ENCODE peak calls at places on chromosomes 4 and X, in four cellular contexts. Y, E, G and J are unnamed samples.

GRCh38 chr4:177737387-177737965 is 295.2 kb upstream of the AGA start:
- DNase-seq in Y (no peak), E (no peak), G (no peak), J (no peak)

GRCh38 chr4:6942238-6942800 is 32.7 kb downstream of the TBC1D14 start:
- DNase-seq in Y (no peak), E (peak), G (no peak), J (peak)

GRCh38 chr4:109041463-109041862 is 261.0 kb downstream of the COL25A1 start:
- DNase-seq in Y (no peak), E (no peak), G (no peak), J (no peak)

GRCh38 chr4:61425315-61425714 is 225.2 kb downstream of the ADGRL3 start:
- DNase-seq in Y (no peak), E (no peak), G (no peak), J (no peak)

GRCh38 chrX:71067727-71068051 is 445 bp downstream of the SNX12 start:
- DNase-seq in Y (no peak), E (no peak), G (no peak), J (no peak)

GRCh38 chr4:55125087-55125721 is at the start of gene KDR:
- DNase-seq in Y (peak), E (no peak), G (peak), J (peak)

GRCh38 chrX:135985123-135985973 is at the start of gene SLC9A6:
- DNase-seq in Y (peak), E (peak), G (peak), J (peak)

GRCh38 chrX:38879631-38880220 is 78.5 kb downstream of the MID1IP1 start:
- DNase-seq in Y (no peak), E (peak), G (no peak), J (no peak)

GRCh38 chrX:134377537-134377936 is 82.4 kb upstream of the HPRT1 start:
- DNase-seq in Y (no peak), E (peak), G (peak), J (peak)

GRCh38 chrX:110755061-110755460 is 40.6 kb downstream of the CHRDL1 start:
- DNase-seq in Y (no peak), E (no peak), G (no peak), J (no peak)

GRCh38 chr4:7410470-7410869 is 24.3 kb downstream of the PSAPL1 start:
- DNase-seq in Y (no peak), E (no peak), G (no peak), J (no peak)

GRCh38 chrX:107493141-107493540 is 43.7 kb downstream of the FRMPD3 start:
- DNase-seq in Y (no peak), E (no peak), G (no peak), J (no peak)

GRCh38 chr4:17310269-17310652 is 201.6 kb downstream of the QDPR start:
- DNase-seq in Y (no peak), E (peak), G (no peak), J (no peak)

GRCh38 chr4:103150677-103151076 is 47.5 kb downstream of the CENPE start:
- DNase-seq in Y (no peak), E (no peak), G (no peak), J (no peak)

GRCh38 chrX:147565239-147565638 is 346.5 kb upstream of the FMR1 start:
- DNase-seq in Y (no peak), E (no peak), G (no peak), J (no peak)

GRCh38 chr4:1571986-1572385 is 112.1 kb downstream of the FAM53A start:
- DNase-seq in Y (peak), E (no peak), G (peak), J (no peak)

GRCh38 chr4:24910504-24910903 is 2.3 kb downstream of the CCDC149 start:
- DNase-seq in Y (no peak), E (no peak), G (no peak), J (no peak)

GRCh38 chr4:150337709-150338108 is 244.2 kb upstream of the MAB21L2 start:
- DNase-seq in Y (peak), E (no peak), G (no peak), J (no peak)

GRCh38 chr4:40992472-40993298 is 221.7 kb downstream of the APBB2 start:
- DNase-seq in Y (no peak), E (peak), G (no peak), J (no peak)

GRCh38 chr4:43103048-43103447 is 210.5 kb downstream of the GRXCR1 start:
- DNase-seq in Y (no peak), E (no peak), G (no peak), J (no peak)

GRCh38 chr4:86249074-86249473 is 110.8 kb downstream of the MAPK10 start:
- DNase-seq in Y (no peak), E (no peak), G (no peak), J (no peak)

GRCh38 chrX:134520860-134521390 is 61.0 kb downstream of the HPRT1 start:
- DNase-seq in Y (peak), E (peak), G (peak), J (peak)

GRCh38 chr4:157739237-157739636 is 433.6 kb downstream of the GASK1B start:
- DNase-seq in Y (no peak), E (no peak), G (no peak), J (no peak)

GRCh38 chrX:14673236-14673635 is 143.9 kb downstream of the GLRA2 start:
- DNase-seq in Y (no peak), E (no peak), G (no peak), J (no peak)

GRCh38 chrX:85992811-85993229 is 54.5 kb downstream of the CHM start:
- DNase-seq in Y (no peak), E (no peak), G (no peak), J (peak)

GRCh38 chr4:153438916-153439756 is 27.0 kb upstream of the TMEM131L start:
- DNase-seq in Y (no peak), E (peak), G (no peak), J (no peak)

GRCh38 chrX:19064175-19064574 is 58.1 kb downstream of the ADGRG2 start:
- DNase-seq in Y (no peak), E (no peak), G (no peak), J (no peak)

GRCh38 chr4:5365071-5366008 is 314.1 kb downstream of the STK32B start:
- DNase-seq in Y (peak), E (no peak), G (no peak), J (peak)

GRCh38 chr4:74934822-74935326 is 2.0 kb downstream of the PARM1 start:
- DNase-seq in Y (peak), E (no peak), G (peak), J (no peak)

GRCh38 chr4:153014460-153014859 is 78.3 kb downstream of the FHDC1 start:
- DNase-seq in Y (no peak), E (no peak), G (no peak), J (no peak)

DNA sequence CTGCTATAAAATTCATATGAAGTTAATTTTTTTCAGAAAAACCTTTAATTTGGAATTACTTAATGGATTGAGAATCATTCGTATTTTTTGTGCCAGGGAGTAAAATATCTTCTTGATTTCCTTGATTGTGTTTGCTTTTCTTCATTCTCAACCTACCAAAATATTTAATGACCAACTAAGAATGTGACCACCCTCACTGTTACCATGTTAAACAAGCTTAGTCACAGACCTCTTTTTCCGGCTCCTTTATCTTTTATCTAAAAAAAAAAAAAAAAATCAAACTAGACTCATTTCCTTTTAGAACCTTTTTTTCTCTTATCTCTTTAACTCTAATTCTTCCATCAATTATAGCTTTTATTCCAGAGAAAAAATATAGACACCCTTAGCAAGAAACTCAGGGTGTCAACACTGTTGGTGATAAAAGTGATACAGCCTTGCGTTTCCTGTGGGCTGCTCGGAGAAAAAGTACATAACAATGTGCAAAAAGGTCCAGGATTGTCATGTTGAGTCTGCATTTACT is 20.6 kb upstream of the HPGDS start:
- DNase-seq in Y (no peak), E (no peak), G (no peak), J (no peak)
- TF ChIP-seq EZH2phosphoT487 in Y (no peak), E (no peak), G (no peak), J (no peak)

GRCh38 chr4:30789219-30789671 is 69.1 kb downstream of the PCDH7 start:
- DNase-seq in Y (peak), E (no peak), G (no peak), J (peak)

GRCh38 chr4:30790123-30790522 is 70.0 kb downstream of the PCDH7 start:
- DNase-seq in Y (no peak), E (no peak), G (no peak), J (no peak)

GRCh38 chr4:30790998-30791397 is 70.8 kb downstream of the PCDH7 start:
- DNase-seq in Y (no peak), E (no peak), G (no peak), J (no peak)

GRCh38 chr4:30792616-30793015 is 72.4 kb downstream of the PCDH7 start:
- DNase-seq in Y (no peak), E (no peak), G (peak), J (no peak)
- H3K4me2 ChIP-seq in Y (no peak), E (no peak), G (peak), J (no peak)

DNA sequence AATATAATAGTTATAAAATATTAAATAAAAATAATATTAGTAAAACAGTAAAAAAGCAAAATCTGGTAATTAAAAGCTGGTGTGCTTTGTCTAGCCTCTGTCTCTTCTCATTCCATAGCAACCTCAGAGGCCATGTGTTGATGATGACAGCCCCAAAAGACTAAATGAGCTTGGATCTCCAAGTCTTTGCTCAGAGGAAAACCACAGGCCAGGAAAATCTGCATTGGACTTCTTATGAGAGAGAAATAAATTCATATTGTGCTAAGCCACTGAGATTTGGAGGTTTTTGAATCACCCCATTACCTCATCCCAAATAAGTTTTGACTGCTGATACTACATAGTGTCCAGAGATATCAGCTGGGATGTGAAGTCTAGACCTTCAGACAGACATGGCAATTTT is 178.5 kb upstream of the DIPK2B start:
- DNase-seq in Y (no peak), E (no peak), G (no peak), J (no peak)
- TF ChIP-seq EZH2phosphoT487 in Y (no peak), E (no peak), G (no peak), J (no peak)

GRCh38 chr4:121705521-121705920 is 8.7 kb upstream of the ANXA5 start:
- DNase-seq in Y (peak), E (no peak), G (no peak), J (no peak)

GRCh38 chr4:121702136-121702535 is 5.4 kb upstream of the ANXA5 start:
- DNase-seq in Y (no peak), E (no peak), G (no peak), J (no peak)

GRCh38 chr4:121707344-121707743 is 10.6 kb upstream of the ANXA5 start:
- DNase-seq in Y (no peak), E (no peak), G (no peak), J (no peak)

GRCh38 chr4:121709766-121710405 is 13.1 kb upstream of the ANXA5 start:
- DNase-seq in Y (no peak), E (no peak), G (no peak), J (no peak)

GRCh38 chr4:121706595-121707021 is 9.8 kb upstream of the ANXA5 start:
- DNase-seq in Y (no peak), E (no peak), G (no peak), J (no peak)
- H3K4me2 ChIP-seq in Y (no peak), E (no peak), G (no peak), J (no peak)

GRCh38 chr4:98746936-98747658 is 88.7 kb upstream of the TSPAN5 start:
- DNase-seq in Y (no peak), E (no peak), G (peak), J (no peak)

GRCh38 chr4:98746530-98746929 is 88.1 kb upstream of the TSPAN5 start:
- DNase-seq in Y (no peak), E (no peak), G (no peak), J (no peak)

GRCh38 chr4:98744372-98745150 is 86.2 kb upstream of the TSPAN5 start:
- DNase-seq in Y (no peak), E (no peak), G (no peak), J (no peak)

GRCh38 chr4:98747659-98748091 is 89.3 kb upstream of the TSPAN5 start:
- DNase-seq in Y (peak), E (no peak), G (peak), J (peak)

GRCh38 chr4:98745372-98745771 is 87.0 kb upstream of the TSPAN5 start:
- DNase-seq in Y (peak), E (peak), G (no peak), J (no peak)
- TF ChIP-seq EZH2phosphoT487 in Y (no peak), E (no peak), G (no peak), J (no peak)

GRCh38 chrX:1248381-1249061 is 20.1 kb upstream of the CSF2RA start:
- DNase-seq in Y (peak), E (no peak), G (peak), J (peak)
- H3K4me2 ChIP-seq in Y (peak), E (peak), G (peak), J (peak)